ENCODE peak calls at places on chromosomes 3 and 15, in nine cellular contexts. One of them, this sample, is unnamed.

GRCh38 chr3:159669024-159669476 is 319.6 kb upstream of the IL12A start:
- DNase-seq in Ammon's horn: no peak
- DNase-seq in amygdala: no peak
- DNase-seq in stimulated activated CD8-positive, alpha-beta memory T cell treated with anti-CD3 and anti-CD28 coated beads, Interleukin-2, amount 100 ng/mL, for 48 hours: no peak
- DNase-seq in fibroblast of mammary gland: peak; percentile 71
- DNase-seq in glutamatergic neuron: no peak
- DNase-seq in A172: peak; percentile 60
- DNase-seq in anterior cingulate cortex: no peak
- DNase-seq in AML-193: no peak
- DNase-seq in this sample: peak; percentile 6

GRCh38 chr3:122786067-122786466 is 7.6 kb downstream of the HSPBAP1 start:
- DNase-seq in Ammon's horn: no peak
- DNase-seq in amygdala: no peak
- DNase-seq in stimulated activated CD8-positive, alpha-beta memory T cell treated with anti-CD3 and anti-CD28 coated beads, Interleukin-2, amount 100 ng/mL, for 48 hours: no peak
- DNase-seq in fibroblast of mammary gland: peak; percentile 62
- DNase-seq in glutamatergic neuron: no peak
- DNase-seq in A172: peak; percentile 32
- DNase-seq in anterior cingulate cortex: no peak
- DNase-seq in AML-193: no peak
- DNase-seq in this sample: peak; percentile 11

GRCh38 chr15:64305261-64305660 is 50.7 kb downstream of the CSNK1G1 start:
- DNase-seq in Ammon's horn: no peak
- DNase-seq in amygdala: no peak
- DNase-seq in stimulated activated CD8-positive, alpha-beta memory T cell treated with anti-CD3 and anti-CD28 coated beads, Interleukin-2, amount 100 ng/mL, for 48 hours: no peak
- DNase-seq in fibroblast of mammary gland: peak; percentile 18
- DNase-seq in glutamatergic neuron: no peak
- DNase-seq in A172: no peak
- DNase-seq in anterior cingulate cortex: no peak
- DNase-seq in AML-193: no peak
- DNase-seq in this sample: no peak

GRCh38 chr3:24493951-24494615 is 567 bp downstream of the THRB start:
- DNase-seq in Ammon's horn: peak; percentile 76
- DNase-seq in amygdala: no peak
- DNase-seq in stimulated activated CD8-positive, alpha-beta memory T cell treated with anti-CD3 and anti-CD28 coated beads, Interleukin-2, amount 100 ng/mL, for 48 hours: no peak
- DNase-seq in fibroblast of mammary gland: peak; percentile 60
- DNase-seq in glutamatergic neuron: peak; percentile 40
- DNase-seq in A172: no peak
- DNase-seq in anterior cingulate cortex: peak; percentile 29
- DNase-seq in AML-193: no peak
- DNase-seq in this sample: peak; percentile 62

GRCh38 chr3:186746008-186746407 is 28.8 kb downstream of the KNG1 start:
- DNase-seq in Ammon's horn: peak; percentile 62
- DNase-seq in amygdala: no peak
- DNase-seq in stimulated activated CD8-positive, alpha-beta memory T cell treated with anti-CD3 and anti-CD28 coated beads, Interleukin-2, amount 100 ng/mL, for 48 hours: no peak
- DNase-seq in fibroblast of mammary gland: peak; percentile 43
- DNase-seq in glutamatergic neuron: no peak
- DNase-seq in A172: peak; percentile 96
- DNase-seq in anterior cingulate cortex: no peak
- DNase-seq in AML-193: no peak
- DNase-seq in this sample: peak; percentile 9

GRCh38 chr15:92903588-92903955 is 3.4 kb downstream of the CHD2 start:
- DNase-seq in Ammon's horn: no peak
- DNase-seq in amygdala: no peak
- DNase-seq in stimulated activated CD8-positive, alpha-beta memory T cell treated with anti-CD3 and anti-CD28 coated beads, Interleukin-2, amount 100 ng/mL, for 48 hours: no peak
- DNase-seq in fibroblast of mammary gland: no peak
- DNase-seq in glutamatergic neuron: no peak
- DNase-seq in A172: no peak
- DNase-seq in anterior cingulate cortex: no peak
- DNase-seq in AML-193: no peak
- DNase-seq in this sample: no peak

GRCh38 chr15:48592221-48592731 is 53.2 kb downstream of the FBN1 start:
- DNase-seq in Ammon's horn: no peak
- DNase-seq in amygdala: no peak
- DNase-seq in stimulated activated CD8-positive, alpha-beta memory T cell treated with anti-CD3 and anti-CD28 coated beads, Interleukin-2, amount 100 ng/mL, for 48 hours: no peak
- DNase-seq in fibroblast of mammary gland: peak; percentile 94
- DNase-seq in glutamatergic neuron: no peak
- DNase-seq in A172: peak; percentile 82
- DNase-seq in anterior cingulate cortex: no peak
- DNase-seq in AML-193: no peak
- DNase-seq in this sample: peak; percentile 85

GRCh38 chr3:49799761-49800160 is at the start of gene CDHR4:
- DNase-seq in Ammon's horn: no peak
- DNase-seq in amygdala: no peak
- DNase-seq in stimulated activated CD8-positive, alpha-beta memory T cell treated with anti-CD3 and anti-CD28 coated beads, Interleukin-2, amount 100 ng/mL, for 48 hours: no peak
- DNase-seq in fibroblast of mammary gland: peak; percentile 81
- DNase-seq in glutamatergic neuron: no peak
- DNase-seq in A172: peak; percentile 49
- DNase-seq in anterior cingulate cortex: no peak
- DNase-seq in AML-193: no peak
- DNase-seq in this sample: peak; percentile 83

GRCh38 chr3:11582123-11582968 is 61.4 kb downstream of the VGLL4 start:
- DNase-seq in Ammon's horn: peak; percentile 89
- DNase-seq in amygdala: no peak
- DNase-seq in stimulated activated CD8-positive, alpha-beta memory T cell treated with anti-CD3 and anti-CD28 coated beads, Interleukin-2, amount 100 ng/mL, for 48 hours: no peak
- DNase-seq in fibroblast of mammary gland: peak; percentile 88
- DNase-seq in glutamatergic neuron: no peak
- DNase-seq in A172: peak; percentile 65
- DNase-seq in anterior cingulate cortex: peak; percentile 75
- DNase-seq in AML-193: no peak
- DNase-seq in this sample: peak; percentile 93

GRCh38 chr15:51697150-51697549 is 15.8 kb downstream of the SCG3 start:
- DNase-seq in Ammon's horn: no peak
- DNase-seq in amygdala: no peak
- DNase-seq in stimulated activated CD8-positive, alpha-beta memory T cell treated with anti-CD3 and anti-CD28 coated beads, Interleukin-2, amount 100 ng/mL, for 48 hours: no peak
- DNase-seq in fibroblast of mammary gland: no peak
- DNase-seq in glutamatergic neuron: no peak
- DNase-seq in A172: no peak
- DNase-seq in anterior cingulate cortex: no peak
- DNase-seq in AML-193: no peak
- DNase-seq in this sample: no peak

GRCh38 chr15:43939070-43939469 is 112.3 kb downstream of the WDR76 start:
- DNase-seq in Ammon's horn: no peak
- DNase-seq in amygdala: no peak
- DNase-seq in stimulated activated CD8-positive, alpha-beta memory T cell treated with anti-CD3 and anti-CD28 coated beads, Interleukin-2, amount 100 ng/mL, for 48 hours: no peak
- DNase-seq in fibroblast of mammary gland: peak; percentile 47
- DNase-seq in glutamatergic neuron: no peak
- DNase-seq in A172: peak; percentile 15
- DNase-seq in anterior cingulate cortex: no peak
- DNase-seq in AML-193: no peak
- DNase-seq in this sample: no peak

GRCh38 chr3:4983739-4984510 is 4.7 kb downstream of the BHLHE40 start:
- DNase-seq in Ammon's horn: peak; percentile 48
- DNase-seq in amygdala: no peak
- DNase-seq in stimulated activated CD8-positive, alpha-beta memory T cell treated with anti-CD3 and anti-CD28 coated beads, Interleukin-2, amount 100 ng/mL, for 48 hours: peak; percentile 50
- DNase-seq in fibroblast of mammary gland: peak; percentile 95
- DNase-seq in glutamatergic neuron: no peak
- DNase-seq in A172: peak; percentile 96
- DNase-seq in anterior cingulate cortex: no peak
- DNase-seq in AML-193: no peak
- DNase-seq in this sample: peak; percentile 34

GRCh38 chr15:63023351-63023945 is 19.1 kb upstream of the TPM1 start:
- DNase-seq in Ammon's horn: no peak
- DNase-seq in amygdala: no peak
- DNase-seq in stimulated activated CD8-positive, alpha-beta memory T cell treated with anti-CD3 and anti-CD28 coated beads, Interleukin-2, amount 100 ng/mL, for 48 hours: no peak
- DNase-seq in fibroblast of mammary gland: peak; percentile 28
- DNase-seq in glutamatergic neuron: no peak
- DNase-seq in A172: no peak
- DNase-seq in anterior cingulate cortex: no peak
- DNase-seq in AML-193: no peak
- DNase-seq in this sample: peak; percentile 85

GRCh38 chr3:4271834-4272233 is 31.3 kb upstream of the SETMAR start:
- DNase-seq in Ammon's horn: peak; percentile 44
- DNase-seq in amygdala: no peak
- DNase-seq in stimulated activated CD8-positive, alpha-beta memory T cell treated with anti-CD3 and anti-CD28 coated beads, Interleukin-2, amount 100 ng/mL, for 48 hours: no peak
- DNase-seq in fibroblast of mammary gland: peak; percentile 48
- DNase-seq in glutamatergic neuron: no peak
- DNase-seq in A172: peak; percentile 23
- DNase-seq in anterior cingulate cortex: no peak
- DNase-seq in AML-193: peak; percentile 55
- DNase-seq in this sample: peak; percentile 35

GRCh38 chr3:150495563-150496168 is 50.6 kb downstream of the SERP1 start:
- DNase-seq in Ammon's horn: peak; percentile 58
- DNase-seq in amygdala: no peak
- DNase-seq in stimulated activated CD8-positive, alpha-beta memory T cell treated with anti-CD3 and anti-CD28 coated beads, Interleukin-2, amount 100 ng/mL, for 48 hours: no peak
- DNase-seq in fibroblast of mammary gland: peak; percentile 68
- DNase-seq in glutamatergic neuron: no peak
- DNase-seq in A172: peak; percentile 54
- DNase-seq in anterior cingulate cortex: no peak
- DNase-seq in AML-193: peak; percentile 66
- DNase-seq in this sample: peak; percentile 29

GRCh38 chr3:181739628-181740027 is 27.9 kb downstream of the SOX2 start:
- DNase-seq in Ammon's horn: no peak
- DNase-seq in amygdala: no peak
- DNase-seq in stimulated activated CD8-positive, alpha-beta memory T cell treated with anti-CD3 and anti-CD28 coated beads, Interleukin-2, amount 100 ng/mL, for 48 hours: no peak
- DNase-seq in fibroblast of mammary gland: no peak
- DNase-seq in glutamatergic neuron: no peak
- DNase-seq in A172: peak; percentile 81
- DNase-seq in anterior cingulate cortex: no peak
- DNase-seq in AML-193: no peak
- DNase-seq in this sample: no peak

GRCh38 chr15:81003023-81003350 is 2.3 kb downstream of the TLNRD1 start:
- DNase-seq in Ammon's horn: no peak
- DNase-seq in amygdala: no peak
- DNase-seq in stimulated activated CD8-positive, alpha-beta memory T cell treated with anti-CD3 and anti-CD28 coated beads, Interleukin-2, amount 100 ng/mL, for 48 hours: no peak
- DNase-seq in fibroblast of mammary gland: no peak
- DNase-seq in glutamatergic neuron: no peak
- DNase-seq in A172: no peak
- DNase-seq in anterior cingulate cortex: no peak
- DNase-seq in AML-193: no peak
- DNase-seq in this sample: no peak

GRCh38 chr3:105865867-105866350 is 2.9 kb downstream of the CBLB start:
- DNase-seq in Ammon's horn: no peak
- DNase-seq in amygdala: no peak
- DNase-seq in stimulated activated CD8-positive, alpha-beta memory T cell treated with anti-CD3 and anti-CD28 coated beads, Interleukin-2, amount 100 ng/mL, for 48 hours: no peak
- DNase-seq in fibroblast of mammary gland: no peak
- DNase-seq in glutamatergic neuron: no peak
- DNase-seq in A172: no peak
- DNase-seq in anterior cingulate cortex: no peak
- DNase-seq in AML-193: no peak
- DNase-seq in this sample: no peak

GRCh38 chr3:194596906-194597305 is 36.3 kb downstream of the TMEM44 start:
- DNase-seq in Ammon's horn: peak; percentile 38
- DNase-seq in amygdala: no peak
- DNase-seq in stimulated activated CD8-positive, alpha-beta memory T cell treated with anti-CD3 and anti-CD28 coated beads, Interleukin-2, amount 100 ng/mL, for 48 hours: no peak
- DNase-seq in fibroblast of mammary gland: no peak
- DNase-seq in glutamatergic neuron: no peak
- DNase-seq in A172: no peak
- DNase-seq in anterior cingulate cortex: no peak
- DNase-seq in AML-193: no peak
- DNase-seq in this sample: no peak

GRCh38 chr3:63674586-63674985 is 22.1 kb downstream of the SNTN start:
- DNase-seq in Ammon's horn: no peak
- DNase-seq in amygdala: no peak
- DNase-seq in stimulated activated CD8-positive, alpha-beta memory T cell treated with anti-CD3 and anti-CD28 coated beads, Interleukin-2, amount 100 ng/mL, for 48 hours: no peak
- DNase-seq in fibroblast of mammary gland: no peak
- DNase-seq in glutamatergic neuron: no peak
- DNase-seq in A172: no peak
- DNase-seq in anterior cingulate cortex: no peak
- DNase-seq in AML-193: no peak
- DNase-seq in this sample: no peak

GRCh38 chr3:119570229-119570628 is 9.1 kb upstream of the ADPRH start:
- DNase-seq in Ammon's horn: peak; percentile 53
- DNase-seq in amygdala: no peak
- DNase-seq in stimulated activated CD8-positive, alpha-beta memory T cell treated with anti-CD3 and anti-CD28 coated beads, Interleukin-2, amount 100 ng/mL, for 48 hours: no peak
- DNase-seq in fibroblast of mammary gland: no peak
- DNase-seq in glutamatergic neuron: no peak
- DNase-seq in A172: no peak
- DNase-seq in anterior cingulate cortex: no peak
- DNase-seq in AML-193: no peak
- DNase-seq in this sample: no peak

This sample was measured in fibroblast of gingiva.